ENCODE peak calls at places on chromosomes 11 and 22, in seven cellular contexts. O, U, J, M, T, K and A are unnamed samples.

GRCh38 chr11:22338465-22338810 is 257 bp downstream of the SLC17A6 start:
- DNase-seq in T (no peak), M (no peak), U (no peak), K (no peak), J (no peak), O (no peak), A (no peak)

GRCh38 chr11:18844753-18845367 is 53.3 kb upstream of the PTPN5 start:
- DNase-seq in K (peak), M (no peak), J (peak), U (no peak), O (peak), T (no peak), A (peak)

GRCh38 chr11:65524747-65525658 is at the start of gene SCYL1:
- DNase-seq in J (peak), T (peak), K (peak), U (peak), M (peak), O (peak), A (peak)

GRCh38 chr11:93348931-93349330 is 18.4 kb downstream of the DEUP1 start:
- DNase-seq in J (no peak), M (no peak), O (no peak), K (no peak), T (no peak), U (no peak), A (no peak)

GRCh38 chr11:65573391-65574146 is 1.2 kb downstream of the FAM89B start:
- DNase-seq in O (no peak), T (peak), J (no peak), M (peak), U (no peak), K (no peak), A (no peak)

GRCh38 chr11:90757851-90758494 is 535.1 kb upstream of the CHORDC1 start:
- DNase-seq in M (no peak), J (no peak), U (peak), K (no peak), T (no peak), O (no peak), A (no peak)

GRCh38 chr11:43738600-43739409 is 58.3 kb downstream of the HSD17B12 start:
- DNase-seq in M (peak), J (peak), U (peak), O (no peak), K (peak), T (no peak), A (no peak)

GRCh38 chr11:47254381-47254780 is 3.4 kb upstream of the NR1H3 start:
- DNase-seq in T (peak), U (no peak), K (no peak), O (no peak), J (no peak), M (no peak), A (no peak)

GRCh38 chr11:8250981-8251620 is 12.6 kb downstream of the LMO1 start:
- DNase-seq in O (no peak), U (no peak), J (no peak), T (peak), M (no peak), K (no peak), A (no peak)

GRCh38 chr11:114166897-114167323 is 107.4 kb downstream of the ZBTB16 start:
- DNase-seq in O (no peak), J (peak), T (peak), U (peak), M (no peak), K (peak), A (no peak)

GRCh38 chr11:65419773-65420481 is 2.7 kb upstream of the NEAT1 start:
- DNase-seq in U (peak), T (peak), K (peak), O (peak), J (peak), M (peak), A (no peak)

GRCh38 chr11:105577645-105578044 is 32.2 kb upstream of the GRIA4 start:
- DNase-seq in T (no peak), J (peak), O (no peak), K (peak), M (no peak), U (no peak), A (no peak)

GRCh38 chr22:48960576-48960975 is 867.1 kb downstream of the BRD1 start:
- DNase-seq in U (no peak), M (no peak), T (no peak), K (no peak), J (no peak), O (no peak), A (no peak)

GRCh38 chr11:26230021-26230420 is 101.9 kb upstream of the ANO3 start:
- DNase-seq in T (no peak), O (no peak), J (no peak), M (no peak), K (peak), U (no peak), A (no peak)

GRCh38 chr11:104798794-104799193 is 99.5 kb downstream of the CASP12 start:
- DNase-seq in U (no peak), M (no peak), O (no peak), T (no peak), K (no peak), J (no peak), A (no peak)

GRCh38 chr22:24208012-24208749 is 26.9 kb downstream of the SUSD2 start:
- DNase-seq in J (peak), T (peak), O (no peak), U (peak), K (peak), M (peak), A (no peak)

GRCh38 chr22:44406581-44407403 is 91.2 kb downstream of the RTL6 start:
- DNase-seq in K (peak), J (no peak), O (no peak), M (no peak), U (no peak), T (peak), A (no peak)

GRCh38 chr11:1234054-1234720 is 11.3 kb downstream of the MUC5B start:
- DNase-seq in T (peak), J (no peak), K (no peak), U (no peak), M (peak), O (no peak), A (no peak)

GRCh38 chr11:113324250-113324649 is 9.9 kb downstream of the TTC12 start:
- DNase-seq in J (no peak), T (no peak), U (no peak), O (no peak), K (no peak), M (no peak), A (no peak)

GRCh38 chr11:120180571-120181445 is 30.0 kb upstream of the OAF start:
- DNase-seq in J (peak), O (peak), T (peak), K (peak), U (no peak), M (no peak), A (no peak)

GRCh38 chr22:39094717-39095389 is 2.2 kb upstream of the APOBEC3H start:
- DNase-seq in T (no peak), U (no peak), K (no peak), O (peak), J (no peak), M (no peak), A (no peak)

GRCh38 chr11:38683484-38683883 is 2085.4 kb upstream of the RAG2 start:
- DNase-seq in T (no peak), K (no peak), U (no peak), J (no peak), M (no peak), O (no peak), A (no peak)

GRCh38 chr11:77141034-77141433 is 13.0 kb downstream of the MYO7A start:
- DNase-seq in T (no peak), M (no peak), U (no peak), K (peak), J (peak), O (no peak), A (no peak)

GRCh38 chr11:62721994-62722393 is 5.3 kb downstream of the HNRNPUL2 start:
- DNase-seq in T (peak), J (peak), K (no peak), M (no peak), U (no peak), O (no peak), A (no peak)

GRCh38 chr22:21712751-21713427 is 22.7 kb downstream of the YPEL1 start:
- DNase-seq in T (no peak), U (peak), O (peak), K (peak), J (peak), M (peak), A (peak)

GRCh38 chr11:134414772-134415765 is 3.0 kb upstream of the B3GAT1 start:
- DNase-seq in O (no peak), M (no peak), U (no peak), J (no peak), T (no peak), K (no peak), A (no peak)

GRCh38 chr11:11157201-11157600 is 195.8 kb downstream of the CSNK2A3 start:
- DNase-seq in O (no peak), J (peak), M (peak), U (peak), K (no peak), T (no peak), A (no peak)
- TF ChIP-seq CTCF in O (no peak), J (peak), M (no peak), U (no peak), K (peak), T (no peak), A (peak)

DNA sequence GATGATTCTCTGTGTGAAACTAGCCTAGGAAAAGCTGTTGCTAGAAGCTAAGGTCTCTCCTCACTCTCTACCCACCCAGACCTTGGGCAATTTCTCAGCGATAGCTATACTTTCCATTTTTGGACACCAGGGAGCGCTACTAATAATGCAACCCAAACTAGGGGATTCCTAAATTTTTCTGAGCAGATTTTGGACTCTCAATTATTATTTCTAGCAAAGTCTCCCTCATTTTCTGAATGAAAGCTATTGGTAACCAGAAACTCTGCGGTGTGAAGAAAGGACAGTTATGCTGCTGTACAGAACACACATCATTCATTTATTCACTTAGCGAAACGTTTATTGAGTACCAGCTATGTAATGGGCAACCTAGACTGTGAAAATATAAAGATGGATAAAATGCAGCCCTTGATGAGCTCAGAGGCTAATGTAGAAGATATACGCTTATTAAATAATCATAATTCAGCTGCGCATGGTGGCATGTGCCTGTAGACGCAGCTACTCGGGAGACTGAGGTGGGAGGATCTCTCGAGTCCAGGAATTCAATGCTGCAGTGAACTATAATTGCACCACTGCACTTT is 6.1 kb upstream of the STIM1 start:
- DNase-seq in T (no peak), K (no peak), M (peak), O (peak), U (peak), J (peak), A (peak)
- TF ChIP-seq CTCF in T (peak), K (peak), M (peak), O (peak), U (no peak), J (peak), A (peak)

DNA sequence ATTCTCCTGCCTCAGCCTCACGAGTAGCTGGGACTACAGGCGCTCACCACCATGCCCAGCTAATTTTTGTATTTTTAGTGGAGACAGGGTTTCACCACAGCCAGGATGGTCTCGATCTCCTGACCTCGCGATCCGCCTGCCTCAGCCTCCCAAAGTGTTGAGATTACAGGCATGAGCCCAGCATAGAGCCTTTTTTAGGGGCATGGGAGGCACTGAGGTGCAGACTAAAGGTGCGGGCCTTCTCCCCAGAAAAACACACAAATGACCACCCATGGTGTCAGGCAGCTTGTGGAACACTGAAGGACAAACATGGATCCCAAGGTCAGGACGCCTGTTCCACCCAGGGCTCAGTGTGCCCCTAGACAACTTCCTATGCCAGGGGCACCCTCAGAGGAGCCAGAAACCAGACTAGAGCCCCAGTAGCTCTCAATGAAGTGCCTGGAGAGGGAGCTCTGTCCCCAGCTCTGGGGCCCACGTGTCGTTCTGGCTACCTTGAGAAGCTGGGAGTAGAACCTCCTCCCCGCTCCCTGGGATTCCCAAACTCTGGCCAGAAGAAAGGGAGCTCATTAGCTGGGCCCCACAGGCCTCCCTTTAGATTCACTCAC is 21.2 kb upstream of the CD5 start:
- DNase-seq in K (no peak), O (no peak), J (no peak), U (no peak), T (no peak), M (no peak), A (no peak)
- TF ChIP-seq CTCF in K (no peak), O (no peak), J (no peak), U (no peak), T (no peak), M (no peak), A (peak)

DNA sequence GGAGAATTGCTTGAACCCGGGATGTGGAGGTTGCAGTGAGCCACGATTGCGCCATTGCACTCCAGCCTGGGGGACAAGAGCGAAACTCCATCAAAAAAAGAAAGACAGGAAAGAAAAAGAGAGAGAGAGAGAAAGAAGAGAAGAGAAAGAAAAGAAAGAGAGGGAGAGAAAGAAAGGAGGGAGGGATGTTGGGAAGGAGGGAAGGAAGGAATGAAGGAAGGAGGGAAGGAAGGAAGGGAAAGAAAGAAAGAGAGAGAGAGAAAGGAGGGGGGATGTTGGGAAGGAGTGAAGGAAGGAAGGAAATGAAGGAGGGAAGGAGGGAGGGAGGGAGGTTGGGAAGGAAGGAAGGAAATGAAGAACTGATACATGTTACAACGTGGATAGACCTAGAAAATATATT is 12.3 kb upstream of the SPINDOC start:
- DNase-seq in K (no peak), U (no peak), M (no peak), O (no peak), T (no peak), J (no peak), A (no peak)
- TF ChIP-seq CTCF in K (no peak), U (no peak), M (no peak), O (no peak), T (no peak), J (no peak), A (no peak)

GRCh38 chr11:132402056-132402684 is 1031.8 kb downstream of the NTM start:
- DNase-seq in U (no peak), K (peak), O (peak), T (no peak), M (peak), J (peak), A (peak)
- TF ChIP-seq CTCF in U (no peak), K (peak), O (peak), T (no peak), M (no peak), J (peak), A (peak)

GRCh38 chr11:35082322-35083180 is 56.4 kb upstream of the CD44 start:
- DNase-seq in U (peak), T (peak), J (peak), M (peak), K (peak), O (peak), A (peak)
- TF ChIP-seq CTCF in U (no peak), T (no peak), J (no peak), M (no peak), K (no peak), O (no peak), A (no peak)

GRCh38 chr11:36281850-36282249 is 7.4 kb downstream of the COMMD9 start:
- DNase-seq in K (no peak), T (no peak), M (no peak), O (no peak), J (no peak), U (no peak), A (no peak)

GRCh38 chr11:36280531-36280930 is 8.7 kb downstream of the COMMD9 start:
- DNase-seq in T (no peak), J (no peak), U (no peak), K (no peak), M (no peak), O (no peak), A (no peak)

GRCh38 chr11:36282926-36283325 is 6.3 kb downstream of the COMMD9 start:
- DNase-seq in J (no peak), M (no peak), O (no peak), T (no peak), K (no peak), U (no peak), A (no peak)

GRCh38 chr11:36273110-36273509 is 16.1 kb downstream of the COMMD9 start:
- DNase-seq in O (no peak), U (no peak), J (no peak), K (no peak), T (no peak), M (no peak), A (no peak)

GRCh38 chr11:36278531-36279245 is 10.5 kb downstream of the COMMD9 start:
- DNase-seq in J (peak), U (no peak), T (no peak), O (no peak), K (peak), M (no peak), A (no peak)
- TF ChIP-seq CTCF in J (peak), U (no peak), T (no peak), O (no peak), K (no peak), M (no peak), A (no peak)

GRCh38 chr11:57622263-57622662 is 24.8 kb downstream of the SERPING1 start:
- DNase-seq in K (no peak), J (no peak), U (no peak), O (no peak), M (no peak), T (no peak), A (no peak)

GRCh38 chr11:57616595-57616994 is 19.1 kb downstream of the SERPING1 start:
- DNase-seq in M (no peak), T (no peak), O (no peak), K (no peak), U (no peak), J (no peak), A (no peak)

GRCh38 chr11:57618438-57618837 is 21.0 kb downstream of the SERPING1 start:
- DNase-seq in O (no peak), U (no peak), K (no peak), M (no peak), T (no peak), J (no peak), A (no peak)

GRCh38 chr11:57615308-57615707 is 17.8 kb downstream of the SERPING1 start:
- DNase-seq in J (no peak), T (no peak), K (no peak), M (no peak), O (no peak), U (no peak), A (no peak)

DNA sequence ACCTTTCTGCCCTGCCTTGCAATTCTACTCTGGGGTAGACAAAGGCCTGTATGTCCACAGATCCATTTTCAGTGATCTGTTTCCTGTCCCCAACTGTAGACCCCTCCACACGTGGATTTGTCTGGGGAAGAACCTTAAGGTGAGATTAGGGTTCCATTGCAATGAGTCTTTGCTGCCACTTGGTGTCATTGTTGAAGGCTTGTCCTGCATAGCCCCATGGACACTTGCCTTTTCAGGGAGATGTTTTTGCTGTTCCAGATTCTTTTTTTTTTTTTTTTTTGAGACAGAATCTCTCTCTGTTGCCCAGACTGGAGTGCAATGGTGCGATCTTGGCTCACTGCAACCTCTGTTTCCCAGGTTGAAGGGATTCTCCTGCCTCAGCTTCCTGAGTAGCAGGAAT is 21.8 kb downstream of the SERPING1 start:
- DNase-seq in K (no peak), M (no peak), O (no peak), T (no peak), U (no peak), J (no peak), A (no peak)
- TF ChIP-seq CTCF in K (no peak), M (no peak), O (no peak), T (no peak), U (no peak), J (peak), A (no peak)

GRCh38 chr11:10857604-10858504 is at the start of gene ZBED5:
- DNase-seq in O (peak), J (peak), T (peak), M (peak), U (peak), K (peak), A (peak)
- TF ChIP-seq CTCF in O (no peak), J (peak), T (no peak), M (no peak), U (no peak), K (no peak), A (peak)

GRCh38 chr22:29306830-29307657 is 594 bp downstream of the GAS2L1 start:
- DNase-seq in J (peak), T (peak), U (peak), K (no peak), O (peak), M (peak), A (peak)

GRCh38 chr22:29305836-29306174 is 645 bp upstream of the GAS2L1 start:
- DNase-seq in T (no peak), M (no peak), J (no peak), O (no peak), K (no peak), U (no peak), A (no peak)

GRCh38 chr22:29308148-29308790 is 1.8 kb downstream of the GAS2L1 start:
- DNase-seq in J (no peak), K (no peak), T (peak), O (no peak), U (no peak), M (no peak), A (no peak)

GRCh38 chr22:29307658-29308147 is 1.3 kb downstream of the GAS2L1 start:
- DNase-seq in J (no peak), T (peak), U (no peak), M (no peak), K (no peak), O (peak), A (peak)

DNA sequence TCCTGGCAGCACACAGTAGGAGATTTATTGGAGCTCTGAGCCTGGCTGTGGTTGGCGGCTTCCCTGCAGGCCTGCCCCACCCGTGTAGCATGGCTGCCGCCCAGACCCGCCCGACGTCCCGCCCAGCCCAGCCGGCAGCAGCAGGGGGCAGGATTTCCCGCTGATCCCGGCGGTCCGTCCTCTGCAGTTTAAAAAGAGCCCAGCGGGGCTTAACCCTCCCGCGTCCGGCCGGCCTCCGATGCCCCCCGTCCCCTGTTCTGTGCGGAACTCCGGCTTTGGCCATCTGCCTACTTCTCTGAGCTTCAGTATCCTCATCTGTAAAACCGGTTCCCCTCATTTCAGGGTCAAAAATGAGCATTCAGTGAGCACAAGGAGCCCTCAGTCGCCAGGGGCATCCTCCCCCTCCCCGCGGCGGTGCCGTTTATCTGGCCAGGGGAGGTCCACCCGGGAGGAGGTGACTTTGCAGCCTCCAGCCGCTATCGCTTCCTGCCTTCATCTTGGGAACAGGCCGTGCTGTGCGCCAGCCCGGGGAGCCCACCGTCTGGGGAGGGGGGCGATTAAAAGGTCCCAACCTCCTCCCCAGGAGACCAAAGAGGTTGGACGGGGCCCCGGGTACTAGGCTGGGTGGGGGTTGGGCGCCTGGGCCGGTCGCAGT is at the start of gene GAS2L1:
- DNase-seq in O (peak), U (peak), M (peak), J (peak), K (peak), T (peak), A (peak)
- TF ChIP-seq CTCF in O (peak), U (peak), M (peak), J (peak), K (peak), T (peak), A (peak)